ENCODE peak calls at places on chromosome 14, in eight cellular contexts. One of them, this sample, is unnamed.
A peak's percentile ranks its signal among the peaks of the same experiment; 100 is the strongest.

GRCh38 chr14:55873229-55873628 is 245.0 kb upstream of the PELI2 start:
- DNase-seq in AG04450: no peak
- DNase-seq in RWPE1: no peak
- DNase-seq in lower leg skin: no peak
- DNase-seq in tibial artery: no peak
- DNase-seq in activated B cell treated with CpG ODN at 0.5 μM for 24 hours: no peak
- DNase-seq in OCI-LY7: no peak
- DNase-seq in ovary: no peak
- DNase-seq in this sample: no peak

GRCh38 chr14:53278602-53279506 is 125.7 kb upstream of the DDHD1 start:
- DNase-seq in AG04450: peak; percentile 45
- DNase-seq in RWPE1: peak; percentile 19
- DNase-seq in lower leg skin: no peak
- DNase-seq in tibial artery: no peak
- DNase-seq in activated B cell treated with CpG ODN at 0.5 μM for 24 hours: no peak
- DNase-seq in OCI-LY7: peak; percentile 45
- DNase-seq in ovary: no peak
- DNase-seq in this sample: no peak

GRCh38 chr14:47278233-47278842 is 397.1 kb downstream of the MDGA2 start:
- DNase-seq in AG04450: no peak
- DNase-seq in RWPE1: peak; percentile 12
- DNase-seq in lower leg skin: no peak
- DNase-seq in tibial artery: no peak
- DNase-seq in activated B cell treated with CpG ODN at 0.5 μM for 24 hours: no peak
- DNase-seq in OCI-LY7: peak; percentile 50
- DNase-seq in ovary: no peak
- DNase-seq in this sample: no peak

GRCh38 chr14:99995700-99996356 is 69.4 kb upstream of the EVL start:
- DNase-seq in AG04450: no peak
- DNase-seq in RWPE1: peak; percentile 44
- DNase-seq in lower leg skin: peak; percentile 61
- DNase-seq in tibial artery: peak; percentile 75
- DNase-seq in activated B cell treated with CpG ODN at 0.5 μM for 24 hours: peak; percentile 39
- DNase-seq in OCI-LY7: peak; percentile 89
- DNase-seq in ovary: no peak
- DNase-seq in this sample: peak; percentile 57

GRCh38 chr14:64092940-64093339 is 201.2 kb downstream of the ESR2 start:
- DNase-seq in AG04450: no peak
- DNase-seq in RWPE1: no peak
- DNase-seq in lower leg skin: no peak
- DNase-seq in tibial artery: no peak
- DNase-seq in activated B cell treated with CpG ODN at 0.5 μM for 24 hours: no peak
- DNase-seq in OCI-LY7: no peak
- DNase-seq in ovary: no peak
- DNase-seq in this sample: no peak

GRCh38 chr14:92542766-92543554 is 29.4 kb downstream of the RIN3 start:
- DNase-seq in AG04450: no peak
- DNase-seq in RWPE1: no peak
- DNase-seq in lower leg skin: no peak
- DNase-seq in tibial artery: no peak
- DNase-seq in activated B cell treated with CpG ODN at 0.5 μM for 24 hours: no peak
- DNase-seq in OCI-LY7: no peak
- DNase-seq in ovary: no peak
- DNase-seq in this sample: no peak

GRCh38 chr14:28751467-28752058 is 15.0 kb upstream of the FOXG1 start:
- DNase-seq in AG04450: no peak
- DNase-seq in RWPE1: peak; percentile 51
- DNase-seq in lower leg skin: no peak
- DNase-seq in tibial artery: no peak
- DNase-seq in activated B cell treated with CpG ODN at 0.5 μM for 24 hours: no peak
- DNase-seq in OCI-LY7: peak; percentile 31
- DNase-seq in ovary: no peak
- DNase-seq in this sample: no peak

GRCh38 chr14:71985538-71986234 is 53.5 kb downstream of the RGS6 start:
- DNase-seq in AG04450: no peak
- DNase-seq in RWPE1: no peak
- DNase-seq in lower leg skin: no peak
- DNase-seq in tibial artery: no peak
- DNase-seq in activated B cell treated with CpG ODN at 0.5 μM for 24 hours: no peak
- DNase-seq in OCI-LY7: no peak
- DNase-seq in ovary: no peak
- DNase-seq in this sample: no peak

GRCh38 chr14:55609681-55610080 is 29.7 kb downstream of the KTN1 start:
- DNase-seq in AG04450: no peak
- DNase-seq in RWPE1: peak; percentile 25
- DNase-seq in lower leg skin: no peak
- DNase-seq in tibial artery: no peak
- DNase-seq in activated B cell treated with CpG ODN at 0.5 μM for 24 hours: no peak
- DNase-seq in OCI-LY7: no peak
- DNase-seq in ovary: no peak
- DNase-seq in this sample: no peak

GRCh38 chr14:37144729-37145363 is 27.6 kb downstream of the SLC25A21 start:
- DNase-seq in AG04450: no peak
- DNase-seq in RWPE1: no peak
- DNase-seq in lower leg skin: no peak
- DNase-seq in tibial artery: no peak
- DNase-seq in activated B cell treated with CpG ODN at 0.5 μM for 24 hours: no peak
- DNase-seq in OCI-LY7: no peak
- DNase-seq in ovary: no peak
- DNase-seq in this sample: no peak

GRCh38 chr14:33705521-33705920 is 245.4 kb downstream of the EGLN3 start:
- DNase-seq in AG04450: no peak
- DNase-seq in RWPE1: no peak
- DNase-seq in lower leg skin: no peak
- DNase-seq in tibial artery: no peak
- DNase-seq in activated B cell treated with CpG ODN at 0.5 μM for 24 hours: no peak
- DNase-seq in OCI-LY7: no peak
- DNase-seq in ovary: no peak
- DNase-seq in this sample: no peak

GRCh38 chr14:29861996-29862395 is 65.7 kb downstream of the PRKD1 start:
- DNase-seq in AG04450: no peak
- DNase-seq in RWPE1: no peak
- DNase-seq in lower leg skin: no peak
- DNase-seq in tibial artery: no peak
- DNase-seq in activated B cell treated with CpG ODN at 0.5 μM for 24 hours: no peak
- DNase-seq in OCI-LY7: no peak
- DNase-seq in ovary: no peak
- DNase-seq in this sample: no peak

GRCh38 chr14:68549057-68549421 is 243.8 kb downstream of the ZFP36L1 start:
- DNase-seq in AG04450: no peak
- DNase-seq in RWPE1: peak; percentile 52
- DNase-seq in lower leg skin: peak; percentile 45
- DNase-seq in tibial artery: no peak
- DNase-seq in activated B cell treated with CpG ODN at 0.5 μM for 24 hours: no peak
- DNase-seq in OCI-LY7: no peak
- DNase-seq in ovary: no peak
- DNase-seq in this sample: no peak

GRCh38 chr14:73943083-73943482 is 6.8 kb downstream of the FAM161B start:
- DNase-seq in AG04450: peak; percentile 3
- DNase-seq in RWPE1: peak; percentile 34
- DNase-seq in lower leg skin: peak; percentile 55
- DNase-seq in tibial artery: peak; percentile 50
- DNase-seq in activated B cell treated with CpG ODN at 0.5 μM for 24 hours: no peak
- DNase-seq in OCI-LY7: no peak
- DNase-seq in ovary: no peak
- DNase-seq in this sample: no peak

GRCh38 chr14:102500190-102500661 is 9.3 kb downstream of the ANKRD9 start:
- DNase-seq in AG04450: no peak
- DNase-seq in RWPE1: peak; percentile 85
- DNase-seq in lower leg skin: peak; percentile 54
- DNase-seq in tibial artery: peak; percentile 66
- DNase-seq in activated B cell treated with CpG ODN at 0.5 μM for 24 hours: no peak
- DNase-seq in OCI-LY7: no peak
- DNase-seq in ovary: no peak
- DNase-seq in this sample: no peak

GRCh38 chr14:101402936-101403660 is 158.2 kb upstream of the DIO3 start:
- DNase-seq in AG04450: no peak
- DNase-seq in RWPE1: no peak
- DNase-seq in lower leg skin: no peak
- DNase-seq in tibial artery: peak; percentile 60
- DNase-seq in activated B cell treated with CpG ODN at 0.5 μM for 24 hours: no peak
- DNase-seq in OCI-LY7: no peak
- DNase-seq in ovary: peak; percentile 56
- DNase-seq in this sample: no peak

GRCh38 chr14:61103541-61104339 is 122.7 kb downstream of the SLC38A6 start:
- DNase-seq in AG04450: peak; percentile 95
- DNase-seq in RWPE1: peak; percentile 98
- DNase-seq in lower leg skin: peak; percentile 56
- DNase-seq in tibial artery: peak; percentile 76
- DNase-seq in activated B cell treated with CpG ODN at 0.5 μM for 24 hours: no peak
- DNase-seq in OCI-LY7: no peak
- DNase-seq in ovary: peak; percentile 51
- DNase-seq in this sample: peak; percentile 18

GRCh38 chr14:45651906-45652305 is 398.9 kb upstream of the MIS18BP1 start:
- DNase-seq in AG04450: no peak
- DNase-seq in RWPE1: no peak
- DNase-seq in lower leg skin: no peak
- DNase-seq in tibial artery: no peak
- DNase-seq in activated B cell treated with CpG ODN at 0.5 μM for 24 hours: no peak
- DNase-seq in OCI-LY7: no peak
- DNase-seq in ovary: no peak
- DNase-seq in this sample: no peak

GRCh38 chr14:45649051-45649450 is 396.0 kb upstream of the MIS18BP1 start:
- DNase-seq in AG04450: no peak
- DNase-seq in RWPE1: no peak
- DNase-seq in lower leg skin: no peak
- DNase-seq in tibial artery: no peak
- DNase-seq in activated B cell treated with CpG ODN at 0.5 μM for 24 hours: no peak
- DNase-seq in OCI-LY7: no peak
- DNase-seq in ovary: no peak
- DNase-seq in this sample: no peak

DNA sequence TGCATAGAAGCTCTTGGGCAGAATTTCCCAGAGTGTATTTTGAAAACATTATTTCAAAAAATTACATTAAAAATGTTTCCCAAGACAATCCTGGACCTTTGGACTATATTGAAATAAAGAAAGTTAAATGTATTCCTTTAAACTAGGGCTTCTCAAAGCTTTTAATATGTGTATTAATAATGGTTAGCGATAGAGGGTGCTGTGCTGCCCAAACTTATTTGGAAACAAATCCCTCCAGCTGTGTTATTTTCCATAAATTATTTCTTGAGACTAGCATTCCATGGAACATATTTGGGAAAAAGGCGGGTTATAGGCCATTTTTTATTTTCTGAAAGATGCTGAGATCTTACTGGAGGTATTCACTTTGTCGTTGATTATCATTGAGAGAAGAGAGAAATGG is 397.8 kb upstream of the MIS18BP1 start:
- DNase-seq in AG04450: no peak
- DNase-seq in RWPE1: no peak
- DNase-seq in lower leg skin: no peak
- DNase-seq in tibial artery: no peak
- DNase-seq in activated B cell treated with CpG ODN at 0.5 μM for 24 hours: no peak
- DNase-seq in OCI-LY7: no peak
- DNase-seq in ovary: no peak
- DNase-seq in this sample: no peak
- TF ChIP-seq CTCF in AG04450: no peak
- TF ChIP-seq CTCF in RWPE1: no peak
- TF ChIP-seq CTCF in lower leg skin: no peak
- TF ChIP-seq CTCF in tibial artery: no peak
- TF ChIP-seq CTCF in activated B cell treated with CpG ODN at 0.5 μM for 24 hours: no peak
- TF ChIP-seq CTCF in OCI-LY7: peak; percentile 70
- TF ChIP-seq CTCF in ovary: no peak
- TF ChIP-seq CTCF in this sample: no peak

GRCh38 chr14:93543766-93544165 is 113.0 kb downstream of the UNC79 start:
- DNase-seq in AG04450: no peak
- DNase-seq in RWPE1: no peak
- DNase-seq in lower leg skin: no peak
- DNase-seq in tibial artery: no peak
- DNase-seq in activated B cell treated with CpG ODN at 0.5 μM for 24 hours: no peak
- DNase-seq in OCI-LY7: peak; percentile 38
- DNase-seq in ovary: no peak
- DNase-seq in this sample: no peak
- TF ChIP-seq CTCF in AG04450: peak; percentile 48
- TF ChIP-seq CTCF in RWPE1: peak; percentile 42
- TF ChIP-seq CTCF in lower leg skin: no peak
- TF ChIP-seq CTCF in tibial artery: no peak
- TF ChIP-seq CTCF in activated B cell treated with CpG ODN at 0.5 μM for 24 hours: no peak
- TF ChIP-seq CTCF in OCI-LY7: peak; percentile 78
- TF ChIP-seq CTCF in ovary: no peak
- TF ChIP-seq CTCF in this sample: peak; percentile 39

GRCh38 chr14:95382747-95383146 is 63.0 kb upstream of the CLMN start:
- DNase-seq in AG04450: no peak
- DNase-seq in RWPE1: no peak
- DNase-seq in lower leg skin: no peak
- DNase-seq in tibial artery: no peak
- DNase-seq in activated B cell treated with CpG ODN at 0.5 μM for 24 hours: no peak
- DNase-seq in OCI-LY7: no peak
- DNase-seq in ovary: no peak
- DNase-seq in this sample: no peak

GRCh38 chr14:95386536-95386935 is 66.8 kb upstream of the CLMN start:
- DNase-seq in AG04450: no peak
- DNase-seq in RWPE1: no peak
- DNase-seq in lower leg skin: no peak
- DNase-seq in tibial artery: no peak
- DNase-seq in activated B cell treated with CpG ODN at 0.5 μM for 24 hours: no peak
- DNase-seq in OCI-LY7: no peak
- DNase-seq in ovary: no peak
- DNase-seq in this sample: no peak

GRCh38 chr14:95387826-95388445 is 68.2 kb upstream of the CLMN start:
- DNase-seq in AG04450: no peak
- DNase-seq in RWPE1: no peak
- DNase-seq in lower leg skin: no peak
- DNase-seq in tibial artery: no peak
- DNase-seq in activated B cell treated with CpG ODN at 0.5 μM for 24 hours: no peak
- DNase-seq in OCI-LY7: no peak
- DNase-seq in ovary: no peak
- DNase-seq in this sample: no peak

GRCh38 chr14:95388699-95389098 is 69.0 kb upstream of the CLMN start:
- DNase-seq in AG04450: no peak
- DNase-seq in RWPE1: no peak
- DNase-seq in lower leg skin: no peak
- DNase-seq in tibial artery: no peak
- DNase-seq in activated B cell treated with CpG ODN at 0.5 μM for 24 hours: no peak
- DNase-seq in OCI-LY7: no peak
- DNase-seq in ovary: no peak
- DNase-seq in this sample: no peak

DNA sequence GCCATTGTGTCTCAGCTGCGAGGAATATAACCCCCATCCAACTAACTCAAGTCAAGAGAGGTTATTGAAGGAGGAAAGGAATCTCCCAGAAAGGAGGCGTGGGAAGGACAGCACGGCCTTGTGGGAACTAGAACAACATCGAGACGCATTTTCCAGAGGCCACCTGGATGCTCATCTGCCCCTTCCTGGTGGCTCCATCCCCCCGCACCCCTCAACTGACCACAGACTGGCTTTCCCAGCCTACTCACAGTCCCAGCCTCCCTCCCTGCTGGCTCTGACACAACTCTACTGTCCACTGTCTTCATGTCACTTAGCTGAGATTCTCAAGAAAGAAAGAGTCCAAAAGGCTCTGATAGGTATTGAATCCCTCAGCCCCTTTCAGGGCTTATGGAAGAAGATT is 66.0 kb upstream of the CLMN start:
- DNase-seq in AG04450: no peak
- DNase-seq in RWPE1: no peak
- DNase-seq in lower leg skin: no peak
- DNase-seq in tibial artery: no peak
- DNase-seq in activated B cell treated with CpG ODN at 0.5 μM for 24 hours: no peak
- DNase-seq in OCI-LY7: no peak
- DNase-seq in ovary: no peak
- DNase-seq in this sample: no peak
- TF ChIP-seq CTCF in AG04450: no peak
- TF ChIP-seq CTCF in RWPE1: no peak
- TF ChIP-seq CTCF in lower leg skin: no peak
- TF ChIP-seq CTCF in tibial artery: no peak
- TF ChIP-seq CTCF in activated B cell treated with CpG ODN at 0.5 μM for 24 hours: no peak
- TF ChIP-seq CTCF in OCI-LY7: no peak
- TF ChIP-seq CTCF in ovary: no peak
- TF ChIP-seq CTCF in this sample: no peak

GRCh38 chr14:43503508-43503907 is 1003.6 kb downstream of the FSCB start:
- DNase-seq in AG04450: no peak
- DNase-seq in RWPE1: no peak
- DNase-seq in lower leg skin: no peak
- DNase-seq in tibial artery: no peak
- DNase-seq in activated B cell treated with CpG ODN at 0.5 μM for 24 hours: no peak
- DNase-seq in OCI-LY7: no peak
- DNase-seq in ovary: no peak
- DNase-seq in this sample: no peak
- TF ChIP-seq CTCF in AG04450: no peak
- TF ChIP-seq CTCF in RWPE1: no peak
- TF ChIP-seq CTCF in lower leg skin: no peak
- TF ChIP-seq CTCF in tibial artery: no peak
- TF ChIP-seq CTCF in activated B cell treated with CpG ODN at 0.5 μM for 24 hours: no peak
- TF ChIP-seq CTCF in OCI-LY7: no peak
- TF ChIP-seq CTCF in ovary: no peak
- TF ChIP-seq CTCF in this sample: no peak